ENCODE peak calls at places on chromosomes 1 and 21, in six cellular contexts. L is pancreas; R is stimulated activated CD8-positive, alpha-beta memory T cell treated with anti-CD3 and anti-CD28 coated beads, Interleukin-12 subunit alpha, Interleukin-12 subunit beta, amount 100 ng/mL, for 4 hours; W is CD8-positive, alpha-beta T cell; H is DMS79; N is mucosa of gallbladder. U is an unnamed sample.

GRCh38 chr1:42214447-42214871 is 49.9 kb upstream of the GUCA2A start:
- DNase-seq in L (peak), N (peak), R (no peak), W (no peak), H (no peak), U (peak)

GRCh38 chr1:87362834-87363426 is 34.2 kb downstream of the LMO4 start:
- DNase-seq in R (no peak), W (no peak), H (no peak), N (no peak), L (no peak), U (no peak)

GRCh38 chr1:63189677-63190076 is 132.7 kb upstream of the FOXD3 start:
- DNase-seq in H (no peak), W (no peak), L (no peak), N (no peak), R (no peak), U (no peak)

GRCh38 chr1:8122160-8122476 is 96.0 kb upstream of the ERRFI1 start:
- DNase-seq in N (no peak), R (no peak), H (no peak), L (no peak), W (no peak), U (no peak)

GRCh38 chr1:92484472-92485373 is 2.0 kb downstream of the GFI1 start:
- DNase-seq in R (peak), N (no peak), L (peak), W (peak), H (peak), U (no peak)

GRCh38 chr21:16667395-16667794 is 845.4 kb upstream of the CXADR start:
- DNase-seq in R (no peak), N (no peak), W (no peak), H (no peak), L (no peak), U (no peak)

GRCh38 chr1:111275079-111275478 is 15.6 kb upstream of the CHIA start:
- DNase-seq in L (no peak), N (peak), R (no peak), W (no peak), H (no peak), U (peak)

GRCh38 chr1:197814306-197814705 is 39.0 kb upstream of the DENND1B start:
- DNase-seq in L (no peak), R (no peak), N (no peak), W (no peak), H (no peak), U (no peak)

GRCh38 chr1:89701746-89702241 is 68.9 kb downstream of the LRRC8C start:
- DNase-seq in N (no peak), W (no peak), R (peak), H (no peak), L (no peak), U (no peak)

U was measured in upper lobe of left lung.